ENCODE peak calls at places on chromosomes 2 and 18, in four cellular contexts. One of them, this sample, is unnamed.

GRCh38 chr2:95276244-95276887 is 2.1 kb downstream of the PROM2 start:
- DNase-seq in suprapubic skin: peak; percentile 72
- DNase-seq in colonic mucosa: no peak
- DNase-seq in astrocyte: no peak
- DNase-seq in this sample: peak; percentile 49

GRCh38 chr2:106342801-106343200 is 125.4 kb downstream of the RGPD3 start:
- DNase-seq in suprapubic skin: no peak
- DNase-seq in colonic mucosa: peak; percentile 45
- DNase-seq in astrocyte: no peak
- DNase-seq in this sample: no peak

GRCh38 chr2:200578778-200579177 is 7.0 kb upstream of the AOX1 start:
- DNase-seq in suprapubic skin: no peak
- DNase-seq in colonic mucosa: no peak
- DNase-seq in astrocyte: no peak
- DNase-seq in this sample: no peak

GRCh38 chr2:225337183-225337582 is 62.3 kb upstream of the NYAP2 start:
- DNase-seq in suprapubic skin: no peak
- DNase-seq in colonic mucosa: no peak
- DNase-seq in astrocyte: peak; percentile 87
- DNase-seq in this sample: no peak

GRCh38 chr2:40642726-40643125 is 190.8 kb upstream of the SLC8A1 start:
- DNase-seq in suprapubic skin: no peak
- DNase-seq in colonic mucosa: no peak
- DNase-seq in astrocyte: no peak
- DNase-seq in this sample: no peak

GRCh38 chr18:79410171-79410641 is 14.5 kb downstream of the NFATC1 start:
- DNase-seq in suprapubic skin: no peak
- DNase-seq in colonic mucosa: no peak
- DNase-seq in astrocyte: no peak
- DNase-seq in this sample: no peak

GRCh38 chr2:12796617-12797016 is 79.9 kb downstream of the TRIB2 start:
- DNase-seq in suprapubic skin: no peak
- DNase-seq in colonic mucosa: no peak
- DNase-seq in astrocyte: peak; percentile 86
- DNase-seq in this sample: no peak

GRCh38 chr18:76453057-76453561 is 41.9 kb downstream of the ZNF516 start:
- DNase-seq in suprapubic skin: peak; percentile 12
- DNase-seq in colonic mucosa: no peak
- DNase-seq in astrocyte: no peak
- DNase-seq in this sample: no peak

GRCh38 chr2:203177361-203177760 is 61.5 kb upstream of the CYP20A1 start:
- DNase-seq in suprapubic skin: no peak
- DNase-seq in colonic mucosa: no peak
- DNase-seq in astrocyte: peak; percentile 20
- DNase-seq in this sample: no peak

GRCh38 chr2:58571181-58571852 is 330.2 kb upstream of the FANCL start:
- DNase-seq in suprapubic skin: no peak
- DNase-seq in colonic mucosa: peak; percentile 26
- DNase-seq in astrocyte: peak; percentile 58
- DNase-seq in this sample: no peak

GRCh38 chr18:75305984-75306383 is 95.4 kb downstream of the TSHZ1 start:
- DNase-seq in suprapubic skin: no peak
- DNase-seq in colonic mucosa: no peak
- DNase-seq in astrocyte: no peak
- DNase-seq in this sample: no peak

GRCh38 chr18:74342416-74343043 is 26.9 kb downstream of the C18orf63 start:
- DNase-seq in suprapubic skin: no peak
- DNase-seq in colonic mucosa: peak; percentile 53
- DNase-seq in astrocyte: peak; percentile 39
- DNase-seq in this sample: no peak

GRCh38 chr2:75589344-75590105 is 28.8 kb upstream of the EVA1A start:
- DNase-seq in suprapubic skin: no peak
- DNase-seq in colonic mucosa: no peak
- DNase-seq in astrocyte: peak; percentile 53
- DNase-seq in this sample: no peak

GRCh38 chr2:224994221-224994843 is 47.9 kb downstream of the DOCK10 start:
- DNase-seq in suprapubic skin: no peak
- DNase-seq in colonic mucosa: no peak
- DNase-seq in astrocyte: no peak
- DNase-seq in this sample: no peak

DNA sequence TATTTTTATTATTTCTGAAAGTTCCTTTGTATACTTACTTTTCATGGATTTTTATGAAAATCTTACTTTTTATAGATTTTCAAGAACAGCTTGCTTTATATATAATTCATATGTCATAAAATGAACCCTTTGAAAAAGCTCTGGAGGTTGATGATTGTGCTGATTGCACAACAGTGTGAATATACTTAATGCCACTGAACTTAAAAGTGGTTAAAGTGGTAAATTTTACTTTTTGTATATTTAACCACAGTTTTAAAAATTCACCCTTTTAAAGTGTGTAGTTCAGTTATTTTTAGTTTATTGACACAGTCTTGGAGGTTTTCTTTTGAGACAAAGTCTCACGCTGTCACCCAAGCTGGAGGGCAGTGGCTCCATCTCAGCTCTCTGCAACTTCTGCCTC is 8.4 kb downstream of the SANBR start:
- DNase-seq in suprapubic skin: no peak
- DNase-seq in colonic mucosa: no peak
- DNase-seq in astrocyte: no peak
- DNase-seq in this sample: no peak
- H3K36me3 ChIP-seq in suprapubic skin: peaks cover 40% of the 10 kb centered on the region
- H3K36me3 ChIP-seq in colonic mucosa: no peaks in the 10 kb centered on the region
- H3K36me3 ChIP-seq in astrocyte: peaks cover 16% of the 10 kb centered on the region
- H3K36me3 ChIP-seq in this sample: peaks cover 77% of the 10 kb centered on the region

GRCh38 chr2:14524803-14525080 is 107.8 kb upstream of the LRATD1 start:
- DNase-seq in suprapubic skin: no peak
- DNase-seq in colonic mucosa: no peak
- DNase-seq in astrocyte: peak; percentile 50
- DNase-seq in this sample: no peak
- H3K36me3 ChIP-seq in suprapubic skin: no peaks in the 10 kb centered on the region
- H3K36me3 ChIP-seq in colonic mucosa: no peaks in the 10 kb centered on the region
- H3K36me3 ChIP-seq in astrocyte: no peaks in the 10 kb centered on the region
- H3K36me3 ChIP-seq in this sample: no peaks in the 10 kb centered on the region

DNA sequence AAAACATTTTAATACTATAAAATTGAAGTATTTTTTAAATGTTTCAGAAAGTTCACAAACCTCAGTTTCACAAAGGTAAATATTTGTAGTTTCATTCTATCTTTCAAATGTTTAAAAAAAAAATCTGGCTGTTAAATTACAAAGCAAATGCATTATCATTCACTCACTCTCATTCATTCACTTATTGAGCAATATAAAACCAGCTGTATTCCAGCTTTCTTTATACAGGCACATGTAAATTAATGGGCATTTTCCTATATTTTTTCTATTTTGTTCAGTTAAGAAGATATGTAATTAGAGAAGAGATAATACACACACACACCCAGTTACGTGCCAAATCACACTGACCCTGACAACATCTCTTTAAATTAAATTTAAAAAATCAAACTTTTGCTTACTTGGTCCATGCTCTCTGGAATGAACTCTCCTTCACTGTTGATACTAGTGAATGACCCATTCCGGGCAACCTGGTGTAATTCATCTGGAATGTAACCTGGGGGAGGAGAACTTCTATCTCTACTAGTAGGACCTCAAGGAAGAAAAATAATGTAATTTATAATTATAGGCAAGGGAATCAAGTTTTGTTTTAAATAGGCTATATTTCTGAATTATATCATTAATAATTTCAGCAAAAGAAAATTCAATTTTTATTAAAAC is 32.5 kb upstream of the ERCC3 start:
- DNase-seq in suprapubic skin: no peak
- DNase-seq in colonic mucosa: no peak
- DNase-seq in astrocyte: no peak
- DNase-seq in this sample: no peak
- H3K36me3 ChIP-seq in suprapubic skin: peaks cover 75% of the 10 kb centered on the region
- H3K36me3 ChIP-seq in colonic mucosa: peaks cover 13% of the 10 kb centered on the region
- H3K36me3 ChIP-seq in astrocyte: peaks cover 14% of the 10 kb centered on the region
- H3K36me3 ChIP-seq in this sample: peaks cover 64% of the 10 kb centered on the region

GRCh38 chr18:12007063-12007462 is 25.8 kb downstream of the IMPA2 start:
- DNase-seq in suprapubic skin: no peak
- DNase-seq in colonic mucosa: no peak
- DNase-seq in astrocyte: no peak
- DNase-seq in this sample: no peak
- H3K36me3 ChIP-seq in suprapubic skin: peaks cover 23% of the 10 kb centered on the region
- H3K36me3 ChIP-seq in colonic mucosa: no peaks in the 10 kb centered on the region
- H3K36me3 ChIP-seq in astrocyte: no peaks in the 10 kb centered on the region
- H3K36me3 ChIP-seq in this sample: no peaks in the 10 kb centered on the region